ENCODE peak calls at places on chromosome 13, in seven cellular contexts. A, V, J, M, O, P and H are unnamed samples.

GRCh38 chr13:24225930-24226329 is 65.4 kb downstream of the SPATA13 start:
- DNase-seq in A (no peak), V (no peak), J (no peak), M (no peak), O (no peak), P (no peak), H (no peak)

GRCh38 chr13:98004107-98004506 is 50.6 kb downstream of the IPO5 start:
- DNase-seq in A (no peak), V (no peak), J (no peak), M (no peak), O (no peak), P (no peak), H (no peak)

GRCh38 chr13:72565893-72566292 is 161.5 kb downstream of the MZT1 start:
- DNase-seq in A (no peak), V (no peak), J (no peak), M (peak; percentile 17), O (no peak), P (no peak), H (no peak)

GRCh38 chr13:73658639-73659038 is 475.6 kb downstream of the KLF12 start:
- DNase-seq in A (no peak), V (no peak), J (no peak), M (no peak), O (no peak), P (no peak), H (no peak)

GRCh38 chr13:23709521-23709920 is 139.3 kb downstream of the TNFRSF19 start:
- DNase-seq in A (no peak), V (no peak), J (no peak), M (no peak), O (no peak), P (no peak), H (no peak)

GRCh38 chr13:27353166-27353583 is 71.2 kb upstream of the GTF3A start:
- DNase-seq in A (no peak), V (no peak), J (no peak), M (no peak), O (no peak), P (peak; percentile 69), H (no peak)

GRCh38 chr13:68697551-68697950 is 1410.1 kb upstream of the ATXN8OS start:
- DNase-seq in A (no peak), V (no peak), J (no peak), M (no peak), O (no peak), P (no peak), H (no peak)

GRCh38 chr13:38535271-38535670 is 151.6 kb upstream of the FREM2 start:
- DNase-seq in A (no peak), V (no peak), J (no peak), M (no peak), O (no peak), P (no peak), H (no peak)

GRCh38 chr13:73782781-73783180 is 351.4 kb downstream of the KLF12 start:
- DNase-seq in A (no peak), V (no peak), J (no peak), M (no peak), O (no peak), P (no peak), H (no peak)

GRCh38 chr13:110197471-110197870 is 109.5 kb downstream of the COL4A1 start:
- DNase-seq in A (no peak), V (no peak), J (no peak), M (no peak), O (no peak), P (no peak), H (no peak)

GRCh38 chr13:59483441-59484116 is 680.1 kb downstream of the DIAPH3 start:
- DNase-seq in A (peak; percentile 28), V (no peak), J (no peak), M (no peak), O (no peak), P (no peak), H (no peak)

GRCh38 chr13:51912091-51912490 is 50.3 kb downstream of the CCDC70 start:
- DNase-seq in A (no peak), V (no peak), J (peak; percentile 71), M (no peak), O (no peak), P (peak; percentile 39), H (no peak)
- TF ChIP-seq CTCF in A (peak; percentile 33), V (peak; percentile 19), J (peak; percentile 44), M (no peak), O (no peak), P (no peak), H (no peak)

DNA sequence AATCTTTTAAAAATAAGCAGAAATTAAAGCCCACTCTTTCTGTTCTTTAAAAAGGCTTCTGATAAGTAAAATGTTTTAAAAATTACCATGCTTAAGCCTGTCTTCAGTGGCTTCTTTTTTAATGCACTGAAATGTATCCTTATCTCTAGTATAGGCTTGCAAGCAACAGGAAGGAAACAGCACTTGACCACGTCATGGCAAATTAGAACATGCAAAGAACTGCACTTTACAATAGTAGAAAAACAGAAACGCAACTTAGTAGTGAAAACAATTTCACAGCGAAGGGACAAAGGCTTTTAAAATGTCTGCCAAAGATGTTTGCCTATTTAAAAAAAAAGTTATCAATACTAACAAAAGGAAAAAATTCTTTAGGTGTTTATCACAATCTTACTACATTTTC is 36.3 kb downstream of the ELF1 start:
- DNase-seq in A (no peak), V (no peak), J (no peak), M (peak; percentile 83), O (peak; percentile 37), P (no peak), H (no peak)
- H3K27ac ChIP-seq in A (peak overlapping the region; percentile 86), V (peak overlapping the region; percentile 58), J (peak overlapping the region; percentile 63), M (peak overlapping the region; percentile 76), O (peak overlapping the region; percentile 61), P (no peak overlapping the region), H (peak overlapping the region; percentile 87)

GRCh38 chr13:108154421-108154858 is 60.9 kb downstream of the LIG4 start:
- DNase-seq in A (no peak), V (no peak), J (no peak), M (no peak), O (no peak), P (no peak), H (no peak)

GRCh38 chr13:108156749-108157148 is 58.6 kb downstream of the LIG4 start:
- DNase-seq in A (no peak), V (no peak), J (no peak), M (no peak), O (no peak), P (no peak), H (no peak)

GRCh38 chr13:108158746-108159145 is 56.6 kb downstream of the LIG4 start:
- DNase-seq in A (no peak), V (no peak), J (no peak), M (no peak), O (no peak), P (no peak), H (no peak)

GRCh38 chr13:108155185-108156106 is 59.9 kb downstream of the LIG4 start:
- DNase-seq in A (peak; percentile 37), V (no peak), J (peak; percentile 55), M (peak; percentile 48), O (peak; percentile 20), P (peak; percentile 48), H (peak; percentile 42)
- TF ChIP-seq CTCF in A (peak; percentile 89), V (peak; percentile 79), J (peak; percentile 84), M (peak; percentile 57), O (peak; percentile 85), P (peak; percentile 97), H (peak; percentile 98)

DNA sequence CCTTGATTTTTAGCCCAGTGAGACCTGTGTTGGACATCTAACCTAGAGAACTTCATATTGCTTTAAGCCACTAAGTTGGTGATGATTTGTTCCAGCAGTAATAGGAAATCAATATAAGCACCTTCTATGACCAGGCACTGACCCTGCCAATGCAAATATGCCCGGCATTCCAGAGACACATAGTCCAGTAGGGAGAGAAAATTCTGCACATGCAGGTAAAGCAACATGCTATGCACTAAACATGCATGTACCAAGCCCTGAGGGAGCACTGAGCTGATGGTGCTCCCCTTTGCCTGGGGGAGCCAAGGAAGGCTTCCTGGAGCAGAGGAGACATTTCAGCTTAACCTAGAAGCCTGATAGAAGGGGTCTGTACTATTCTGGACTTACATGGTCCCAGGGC is 40.4 kb upstream of the C13orf42 start:
- DNase-seq in A (no peak), V (no peak), J (no peak), M (no peak), O (no peak), P (no peak), H (no peak)
- H3K27ac ChIP-seq in A (no peak overlapping the region), V (no peak overlapping the region), J (no peak overlapping the region), M (no peak overlapping the region), O (no peak overlapping the region), P (no peak overlapping the region), H (no peak overlapping the region)

GRCh38 chr13:43307921-43308433 is 284.6 kb downstream of the DNAJC15 start:
- DNase-seq in A (peak; percentile 87), V (peak; percentile 61), J (peak; percentile 67), M (peak; percentile 85), O (peak; percentile 34), P (no peak), H (no peak)
- TF ChIP-seq CTCF in A (no peak), V (no peak), J (no peak), M (no peak), O (no peak), P (no peak), H (no peak)

GRCh38 chr13:31395090-31395489 is 195.3 kb downstream of the B3GLCT start:
- DNase-seq in A (no peak), V (no peak), J (no peak), M (no peak), O (no peak), P (no peak), H (no peak)
- H3K27ac ChIP-seq in A (no peak overlapping the region), V (no peak overlapping the region), J (no peak overlapping the region), M (no peak overlapping the region), O (no peak overlapping the region), P (no peak overlapping the region), H (no peak overlapping the region)

GRCh38 chr13:28493740-28494536 is 990 bp downstream of the FLT1 start:
- DNase-seq in A (no peak), V (no peak), J (no peak), M (no peak), O (no peak), P (no peak), H (no peak)

GRCh38 chr13:28494861-28495585 is at the start of gene FLT1:
- DNase-seq in A (peak; percentile 77), V (no peak), J (no peak), M (no peak), O (peak; percentile 21), P (no peak), H (peak; percentile 22)

GRCh38 chr13:28492527-28493367 is 2.2 kb downstream of the FLT1 start:
- DNase-seq in A (no peak), V (no peak), J (no peak), M (no peak), O (no peak), P (no peak), H (peak; percentile 36)

GRCh38 chr13:28495586-28496564 is 947 bp upstream of the FLT1 start:
- DNase-seq in A (no peak), V (no peak), J (no peak), M (peak; percentile 52), O (no peak), P (no peak), H (no peak)

DNA sequence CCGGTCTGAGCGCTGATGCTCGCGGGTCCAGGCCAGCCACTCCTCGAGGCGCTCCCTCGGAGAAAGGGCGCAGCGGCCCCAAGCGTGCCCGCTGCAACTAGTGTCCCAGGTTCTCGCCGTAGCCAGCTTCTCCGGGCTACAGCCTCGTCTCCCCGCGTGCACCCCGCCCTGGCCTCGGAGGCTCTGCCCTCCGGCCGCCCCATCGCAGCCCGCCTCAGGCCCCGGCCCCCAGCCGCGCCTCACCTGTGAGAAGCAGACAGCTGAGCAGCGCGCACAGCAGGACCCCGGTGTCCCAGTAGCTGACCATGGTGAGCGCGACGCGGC is 429 bp downstream of the FLT1 start:
- DNase-seq in A (no peak), V (no peak), J (no peak), M (no peak), O (peak; percentile 19), P (no peak), H (no peak)
- TF ChIP-seq CTCF in A (no peak), V (no peak), J (no peak), M (no peak), O (no peak), P (no peak), H (no peak)

GRCh38 chr13:111458739-111459138 is 138.3 kb downstream of the TEX29 start:
- DNase-seq in A (no peak), V (no peak), J (no peak), M (no peak), O (no peak), P (no peak), H (no peak)
- H3K27ac ChIP-seq in A (no peak overlapping the region), V (no peak overlapping the region), J (no peak overlapping the region), M (no peak overlapping the region), O (no peak overlapping the region), P (no peak overlapping the region), H (no peak overlapping the region)